ENCODE peak calls at places on chromosomes 11 and 22, in ten cellular contexts. B, M, E, A, H, W, C, D, X and I are unnamed samples.

GRCh38 chr11:117761993-117762392 is 35.0 kb downstream of the DSCAML1 start:
- DNase-seq in B (no peak), M (no peak), E (no peak), A (no peak), H (no peak), W (no peak), C (no peak), D (no peak), X (no peak), I (no peak)

GRCh38 chr11:34168642-34169051 is 63.2 kb downstream of the NAT10 start:
- DNase-seq in B (no peak), M (no peak), E (no peak), A (no peak), H (no peak), W (no peak), C (no peak), D (no peak), X (peak), I (no peak)

GRCh38 chr11:44658451-44658850 is 68.3 kb upstream of the TSPAN18 start:
- DNase-seq in B (no peak), M (no peak), E (peak), A (no peak), H (no peak), W (no peak), C (no peak), D (peak), X (peak), I (peak)

GRCh38 chr11:46948378-46949131 is 12.0 kb downstream of the CSTPP1 start:
- DNase-seq in B (peak), M (no peak), E (no peak), A (peak), H (peak), W (no peak), C (no peak), D (no peak), X (peak), I (no peak)

GRCh38 chr22:48939441-48940265 is 888.0 kb downstream of the BRD1 start:
- DNase-seq in B (no peak), M (no peak), E (no peak), A (no peak), H (no peak), W (no peak), C (no peak), D (no peak), X (no peak), I (no peak)

GRCh38 chr11:116590844-116591575 is 181.8 kb downstream of the BUD13 start:
- DNase-seq in B (no peak), M (no peak), E (no peak), A (no peak), H (no peak), W (no peak), C (no peak), D (no peak), X (no peak), I (no peak)

GRCh38 chr11:47586043-47586442 is 435 bp upstream of the FAM180B start:
- DNase-seq in B (no peak), M (no peak), E (no peak), A (no peak), H (no peak), W (no peak), C (no peak), D (no peak), X (no peak), I (no peak)

GRCh38 chr22:36860821-36861659 is at the start of gene NCF4:
- DNase-seq in B (no peak), M (no peak), E (peak), A (no peak), H (no peak), W (no peak), C (no peak), D (no peak), X (no peak), I (no peak)

GRCh38 chr11:96154802-96155520 is 188.0 kb downstream of the MAML2 start:
- DNase-seq in B (no peak), M (no peak), E (no peak), A (peak), H (peak), W (no peak), C (no peak), D (no peak), X (peak), I (no peak)

GRCh38 chr22:18063311-18063710 is 14.5 kb upstream of the PEX26 start:
- DNase-seq in B (no peak), M (no peak), E (no peak), A (no peak), H (peak), W (no peak), C (no peak), D (no peak), X (no peak), I (no peak)

GRCh38 chr22:20857838-20858614 is 585 bp downstream of the PI4KA start:
- DNase-seq in B (peak), M (peak), E (peak), A (peak), H (peak), W (peak), C (peak), D (peak), X (peak), I (peak)

GRCh38 chr11:120344302-120345004 is 8.2 kb downstream of the ARHGEF12 start:
- DNase-seq in B (no peak), M (peak), E (peak), A (peak), H (peak), W (peak), C (no peak), D (peak), X (peak), I (peak)

GRCh38 chr11:7204778-7205177 is 46.9 kb upstream of the SYT9 start:
- DNase-seq in B (no peak), M (no peak), E (no peak), A (no peak), H (no peak), W (no peak), C (no peak), D (no peak), X (peak), I (no peak)

GRCh38 chr11:35615911-35616900 is 2.1 kb upstream of the FJX1 start:
- DNase-seq in B (peak), M (no peak), E (peak), A (peak), H (peak), W (peak), C (peak), D (peak), X (peak), I (peak)

GRCh38 chr22:49585695-49586243 is 241.9 kb downstream of the BRD1 start:
- DNase-seq in B (no peak), M (no peak), E (no peak), A (no peak), H (no peak), W (no peak), C (no peak), D (no peak), X (no peak), I (no peak)

GRCh38 chr22:19645391-19645790 is 68.9 kb upstream of the SEPTIN5 start:
- DNase-seq in B (no peak), M (no peak), E (no peak), A (no peak), H (no peak), W (no peak), C (no peak), D (no peak), X (no peak), I (no peak)

GRCh38 chr11:117901601-117902000 is 25.1 kb upstream of the FXYD6 start:
- DNase-seq in B (no peak), M (no peak), E (no peak), A (no peak), H (no peak), W (no peak), C (no peak), D (no peak), X (no peak), I (no peak)

GRCh38 chr11:79092791-79093313 is 348.0 kb downstream of the TENM4 start:
- DNase-seq in B (no peak), M (no peak), E (no peak), A (peak), H (peak), W (no peak), C (no peak), D (no peak), X (peak), I (no peak)

GRCh38 chr11:114285599-114285998 is 10.6 kb upstream of the NNMT start:
- DNase-seq in B (no peak), M (no peak), E (no peak), A (peak), H (peak), W (no peak), C (no peak), D (no peak), X (peak), I (no peak)

GRCh38 chr11:123186291-123186690 is 8.8 kb downstream of the CLMP start:
- DNase-seq in B (no peak), M (no peak), E (no peak), A (peak), H (no peak), W (no peak), C (no peak), D (no peak), X (peak), I (no peak)

GRCh38 chr11:119626910-119627305 is 102.1 kb downstream of the NECTIN1 start:
- DNase-seq in B (no peak), M (no peak), E (no peak), A (no peak), H (no peak), W (no peak), C (no peak), D (peak), X (no peak), I (no peak)

GRCh38 chr22:36432592-36433317 is 45.0 kb upstream of the MYH9 start:
- DNase-seq in B (no peak), M (no peak), E (no peak), A (no peak), H (peak), W (no peak), C (no peak), D (no peak), X (peak), I (no peak)

GRCh38 chr11:82634091-82634490 is 99.6 kb downstream of the FAM181B start:
- DNase-seq in B (no peak), M (no peak), E (no peak), A (peak), H (no peak), W (no peak), C (no peak), D (no peak), X (no peak), I (no peak)

GRCh38 chr11:15826826-15827225 is 529.5 kb downstream of the SOX6 start:
- DNase-seq in B (peak), M (peak), E (peak), A (peak), H (peak), W (no peak), C (peak), D (peak), X (peak), I (no peak)

GRCh38 chr22:41576877-41577276 is 12.8 kb downstream of the PMM1 start:
- DNase-seq in B (no peak), M (no peak), E (peak), A (peak), H (peak), W (peak), C (no peak), D (peak), X (peak), I (peak)

GRCh38 chr22:46465348-46465725 is 72.1 kb downstream of the CELSR1 start:
- DNase-seq in B (no peak), M (no peak), E (no peak), A (no peak), H (no peak), W (no peak), C (no peak), D (no peak), X (no peak), I (no peak)

GRCh38 chr11:102010776-102011500 is 36.3 kb upstream of the CFAP300 start:
- DNase-seq in B (no peak), M (no peak), E (no peak), A (peak), H (peak), W (no peak), C (no peak), D (peak), X (peak), I (no peak)